ENCODE peak calls at places on chromosomes 5 and 9, in seven cellular contexts. E is HuH-7, I is H9, H is WTC11, Z is type B pancreatic cell, U is fibroblast of pulmonary artery, F is endodermal cell. W is an unnamed sample.

GRCh38 chr5:147223951-147224791 is 10.7 kb upstream of the STK32A start:
- DNase-seq in Z (no peak), H (peak), E (peak), I (no peak), F (peak), U (peak), W (no peak)

GRCh38 chr5:168291281-168291960 is at the start of gene WWC1:
- DNase-seq in Z (peak), H (peak), E (peak), F (peak), I (peak), U (no peak), W (peak)

GRCh38 chr9:29669613-29670012 is 2096.3 kb upstream of the C9orf72 start:
- DNase-seq in I (no peak), U (no peak), F (no peak), E (no peak), Z (no peak), H (no peak), W (no peak)

GRCh38 chr9:131960805-131961495 is 118.7 kb downstream of the MED27 start:
- DNase-seq in U (no peak), F (no peak), H (no peak), Z (no peak), I (no peak), E (no peak), W (no peak)

GRCh38 chr5:54589786-54590185 is 72.2 kb downstream of the SNX18 start:
- DNase-seq in I (no peak), H (no peak), F (peak), U (no peak), Z (no peak), E (no peak), W (no peak)

GRCh38 chr9:131095666-131096489 is 453 bp upstream of the AIF1L start:
- DNase-seq in H (peak), E (peak), I (peak), U (no peak), F (peak), Z (peak), W (peak)

GRCh38 chr5:74040811-74041491 is 415.0 kb downstream of the ARHGEF28 start:
- DNase-seq in H (no peak), Z (no peak), I (no peak), E (no peak), U (no peak), F (no peak), W (no peak)

GRCh38 chr5:23012842-23013241 is 159.7 kb upstream of the CDH12 start:
- DNase-seq in U (no peak), E (no peak), H (no peak), Z (no peak), F (no peak), I (no peak), W (no peak)

GRCh38 chr5:39877479-39877878 is 452.7 kb upstream of the DAB2 start:
- DNase-seq in E (no peak), H (no peak), U (no peak), F (no peak), I (no peak), Z (no peak), W (no peak)

GRCh38 chr5:9126490-9126889 is 419.4 kb downstream of the SEMA5A start:
- DNase-seq in Z (no peak), I (no peak), U (no peak), H (no peak), F (no peak), E (no peak), W (no peak)

GRCh38 chr5:179836225-179837019 is 15.7 kb downstream of the SQSTM1 start:
- DNase-seq in H (no peak), U (no peak), F (no peak), Z (no peak), I (no peak), E (no peak), W (peak)

GRCh38 chr9:127215266-127216209 is 49.0 kb upstream of the GARNL3 start:
- DNase-seq in E (no peak), Z (no peak), I (no peak), H (no peak), F (peak), U (no peak), W (no peak)

GRCh38 chr9:95772320-95773060 is 103.0 kb upstream of the ERCC6L2 start:
- DNase-seq in I (peak), Z (peak), H (peak), E (peak), F (peak), U (peak), W (peak)

GRCh38 chr5:102596113-102596512 is 97.3 kb upstream of the SLCO6A1 start:
- DNase-seq in H (no peak), F (no peak), I (no peak), E (no peak), Z (no peak), U (no peak), W (no peak)

GRCh38 chr5:18113724-18114123 is 479.5 kb downstream of the TAF11L14 start:
- DNase-seq in H (no peak), Z (no peak), U (peak), F (no peak), I (no peak), E (no peak), W (no peak)

GRCh38 chr9:75451045-75451444 is 362.7 kb downstream of the OSTF1 start:
- DNase-seq in E (no peak), F (no peak), Z (no peak), I (no peak), U (no peak), H (no peak), W (no peak)

GRCh38 chr5:170267431-170268152 is 30.0 kb downstream of the LCP2 start:
- DNase-seq in I (peak), E (peak), U (peak), H (peak), Z (peak), F (peak), W (peak)

GRCh38 chr9:101443358-101443757 is 7.8 kb upstream of the ALDOB start:
- DNase-seq in F (peak), Z (no peak), H (no peak), I (no peak), E (no peak), U (no peak), W (no peak)

GRCh38 chr9:137470785-137471184 is 11.7 kb upstream of the NSMF start:
- DNase-seq in H (no peak), Z (no peak), I (no peak), U (no peak), E (no peak), F (no peak), W (no peak)

GRCh38 chr5:136080483-136081180 is 51.8 kb downstream of the TGFBI start:
- DNase-seq in E (no peak), I (peak), H (peak), U (peak), Z (peak), F (peak), W (peak)

GRCh38 chr9:21817176-21817575 is 14.7 kb downstream of the MTAP start:
- DNase-seq in E (no peak), I (no peak), U (peak), Z (no peak), F (no peak), H (no peak), W (no peak)

GRCh38 chr5:147661576-147661975 is 121.0 kb downstream of the JAKMIP2 start:
- DNase-seq in H (no peak), U (peak), E (no peak), Z (no peak), F (no peak), I (no peak), W (no peak)

GRCh38 chr5:34790087-34790486 is 48.9 kb upstream of the TTC23L start:
- DNase-seq in H (no peak), F (no peak), E (no peak), I (no peak), U (peak), Z (no peak), W (no peak)

GRCh38 chr5:110377411-110378392 is 348.8 kb downstream of the TMEM232 start:
- DNase-seq in Z (no peak), H (no peak), U (no peak), F (no peak), E (no peak), I (no peak), W (no peak)

GRCh38 chr9:125743687-125744428 is 3.3 kb upstream of the PBX3 start:
- DNase-seq in Z (no peak), I (no peak), H (no peak), F (no peak), E (no peak), U (no peak), W (no peak)

GRCh38 chr5:10701567-10702039 is 59.4 kb downstream of the DAP start:
- DNase-seq in U (peak), I (no peak), H (peak), F (peak), E (peak), Z (no peak), W (peak)

W was measured in stimulated activated naive CD8-positive, alpha-beta T cell treated with anti-CD3 and anti-CD28 coated beads, Interleukin-15, amount 100 ng/mL, for 72 hours.